ENCODE peak calls at places on chromosomes 12 and 14, in nine cellular contexts. N, K, P, X, I, F, Z, B and O are unnamed samples.

GRCh38 chr14:63426838-63427237 is 108.1 kb upstream of the GPHB5 start:
- DNase-seq in Z (no peak), F (no peak), B (no peak), I (no peak), N (no peak), P (no peak), K (no peak), X (no peak), O (no peak)

GRCh38 chr14:55698051-55698450 is 118.0 kb downstream of the KTN1 start:
- DNase-seq in F (no peak), K (no peak), I (no peak), B (no peak), P (no peak), N (no peak), X (no peak), Z (no peak), O (no peak)

GRCh38 chr12:132527186-132527882 is 37.4 kb downstream of the FBRSL1 start:
- DNase-seq in P (no peak), N (no peak), K (no peak), X (no peak), I (no peak), Z (no peak), F (no peak), B (no peak), O (no peak)

GRCh38 chr12:103811791-103812190 is 29.2 kb downstream of the NT5DC3 start:
- DNase-seq in F (no peak), Z (no peak), P (no peak), I (no peak), N (no peak), K (no peak), X (no peak), B (no peak), O (no peak)

GRCh38 chr14:77707355-77707723 is 484 bp downstream of the ALKBH1 start:
- DNase-seq in K (no peak), P (peak; percentile 13), B (peak; percentile 49), N (no peak), F (no peak), Z (no peak), I (peak; percentile 12), X (no peak), O (no peak)

GRCh38 chr14:33592298-33592697 is 358.6 kb downstream of the EGLN3 start:
- DNase-seq in N (no peak), K (no peak), I (no peak), Z (no peak), X (no peak), F (no peak), B (no peak), P (no peak), O (no peak)

GRCh38 chr12:93699271-93700141 is 22.3 kb downstream of the CRADD start:
- DNase-seq in P (no peak), K (no peak), F (no peak), X (no peak), I (no peak), B (no peak), Z (no peak), N (no peak), O (no peak)

GRCh38 chr14:69955855-69956567 is 76.8 kb downstream of the SMOC1 start:
- DNase-seq in K (no peak), P (no peak), I (no peak), B (no peak), X (no peak), Z (no peak), F (no peak), N (no peak), O (no peak)

GRCh38 chr12:51922762-51923505 is 15.6 kb downstream of the ACVRL1 start:
- DNase-seq in Z (no peak), N (no peak), B (no peak), X (no peak), F (no peak), K (no peak), P (peak; percentile 38), I (peak; percentile 58), O (peak; percentile 80)

GRCh38 chr12:99915251-99916082 is 69.3 kb downstream of the ANKS1B start:
- DNase-seq in K (no peak), F (no peak), I (no peak), P (no peak), Z (no peak), N (no peak), X (no peak), B (no peak), O (no peak)

GRCh38 chr14:66514206-66514605 is 6.3 kb downstream of the GPHN start:
- DNase-seq in F (no peak), K (no peak), Z (no peak), B (no peak), N (no peak), I (no peak), P (no peak), X (no peak), O (no peak)

GRCh38 chr14:32081901-32082300 is 4.8 kb downstream of the ARHGAP5 start:
- DNase-seq in Z (no peak), I (no peak), B (no peak), N (no peak), X (no peak), F (no peak), K (no peak), P (peak; percentile 12), O (no peak)

GRCh38 chr14:91872517-91873470 is 5.5 kb upstream of the TC2N start:
- DNase-seq in X (peak; percentile 91), B (no peak), P (peak; percentile 95), N (peak; percentile 76), Z (no peak), F (peak; percentile 35), I (peak; percentile 93), K (no peak), O (peak; percentile 56)

GRCh38 chr12:51818567-51819300 is 29.8 kb downstream of the FIGNL2 start:
- DNase-seq in X (no peak), F (no peak), I (no peak), K (no peak), N (no peak), B (no peak), P (no peak), Z (no peak), O (no peak)

GRCh38 chr14:102046337-102047278 is 40.2 kb downstream of the HSP90AA1 start:
- DNase-seq in P (peak; percentile 96), N (peak; percentile 87), F (no peak), I (peak; percentile 81), B (peak; percentile 85), K (no peak), X (peak; percentile 93), Z (no peak), O (peak; percentile 78)

GRCh38 chr12:90514325-90514724 is 440.7 kb downstream of the CCER1 start:
- DNase-seq in K (no peak), P (no peak), Z (no peak), I (no peak), B (peak; percentile 5), F (no peak), X (no peak), N (no peak), O (no peak)